ENCODE peak calls at places on chromosomes 5 and 9, in five cellular contexts. V is SK-N-MC, B is H1, X is breast epithelium, M is transverse colon. W is an unnamed sample.

GRCh38 chr9:2628926-2629325 is 7.3 kb downstream of the VLDLR start:
- DNase-seq in V (no peak), B (no peak), X (no peak), M (no peak), W (no peak)

GRCh38 chr5:52051759-52052158 is 668.5 kb downstream of the ISL1 start:
- DNase-seq in V (no peak), B (no peak), X (no peak), M (no peak), W (no peak)

GRCh38 chr5:174816858-174817257 is 92.5 kb downstream of the MSX2 start:
- DNase-seq in V (no peak), B (no peak), X (no peak), M (no peak), W (no peak)

GRCh38 chr5:10229306-10230048 is 20.2 kb downstream of the ATPSCKMT start:
- DNase-seq in V (no peak), B (no peak), X (no peak), M (no peak), W (no peak)

GRCh38 chr9:22244141-22245011 is 202.2 kb upstream of the DMRTA1 start:
- DNase-seq in V (peak; percentile 48), B (no peak), X (no peak), M (peak; percentile 37), W (peak; percentile 39)

GRCh38 chr5:32225445-32225844 is 51.3 kb upstream of the GOLPH3 start:
- DNase-seq in V (no peak), B (no peak), X (no peak), M (no peak), W (no peak)

GRCh38 chr9:94879230-94879629 is 152.7 kb downstream of the AOPEP start:
- DNase-seq in V (no peak), B (no peak), X (no peak), M (no peak), W (no peak)

GRCh38 chr9:128503870-128504269 is 649 bp upstream of the GLE1 start:
- DNase-seq in V (no peak), B (no peak), X (no peak), M (peak; percentile 32), W (peak; percentile 15)

GRCh38 chr9:98256632-98257218 is 1.3 kb upstream of the TBC1D2 start:
- DNase-seq in V (no peak), B (no peak), X (no peak), M (no peak), W (no peak)

GRCh38 chr9:112531666-112532282 is 45.1 kb downstream of the KIAA1958 start:
- DNase-seq in V (no peak), B (no peak), X (no peak), M (no peak), W (no peak)

GRCh38 chr9:121121582-121122087 is 46.9 kb downstream of the CNTRL start:
- DNase-seq in V (peak; percentile 89), B (peak; percentile 91), X (peak; percentile 97), M (peak; percentile 97), W (peak; percentile 100)

GRCh38 chr5:177456591-177456964 is 10.0 kb downstream of the PRR7 start:
- DNase-seq in V (no peak), B (no peak), X (no peak), M (no peak), W (no peak)

GRCh38 chr5:177454397-177455035 is 7.9 kb downstream of the PRR7 start:
- DNase-seq in V (no peak), B (peak; percentile 98), X (peak; percentile 92), M (peak; percentile 96), W (peak; percentile 90)

GRCh38 chr5:177455036-177455660 is 8.5 kb downstream of the PRR7 start:
- DNase-seq in V (no peak), B (peak; percentile 98), X (no peak), M (peak; percentile 93), W (peak; percentile 83)

GRCh38 chr5:177457239-177458121 is 10.9 kb downstream of the PRR7 start:
- DNase-seq in V (peak; percentile 48), B (peak; percentile 90), X (no peak), M (peak; percentile 76), W (peak; percentile 91)

DNA sequence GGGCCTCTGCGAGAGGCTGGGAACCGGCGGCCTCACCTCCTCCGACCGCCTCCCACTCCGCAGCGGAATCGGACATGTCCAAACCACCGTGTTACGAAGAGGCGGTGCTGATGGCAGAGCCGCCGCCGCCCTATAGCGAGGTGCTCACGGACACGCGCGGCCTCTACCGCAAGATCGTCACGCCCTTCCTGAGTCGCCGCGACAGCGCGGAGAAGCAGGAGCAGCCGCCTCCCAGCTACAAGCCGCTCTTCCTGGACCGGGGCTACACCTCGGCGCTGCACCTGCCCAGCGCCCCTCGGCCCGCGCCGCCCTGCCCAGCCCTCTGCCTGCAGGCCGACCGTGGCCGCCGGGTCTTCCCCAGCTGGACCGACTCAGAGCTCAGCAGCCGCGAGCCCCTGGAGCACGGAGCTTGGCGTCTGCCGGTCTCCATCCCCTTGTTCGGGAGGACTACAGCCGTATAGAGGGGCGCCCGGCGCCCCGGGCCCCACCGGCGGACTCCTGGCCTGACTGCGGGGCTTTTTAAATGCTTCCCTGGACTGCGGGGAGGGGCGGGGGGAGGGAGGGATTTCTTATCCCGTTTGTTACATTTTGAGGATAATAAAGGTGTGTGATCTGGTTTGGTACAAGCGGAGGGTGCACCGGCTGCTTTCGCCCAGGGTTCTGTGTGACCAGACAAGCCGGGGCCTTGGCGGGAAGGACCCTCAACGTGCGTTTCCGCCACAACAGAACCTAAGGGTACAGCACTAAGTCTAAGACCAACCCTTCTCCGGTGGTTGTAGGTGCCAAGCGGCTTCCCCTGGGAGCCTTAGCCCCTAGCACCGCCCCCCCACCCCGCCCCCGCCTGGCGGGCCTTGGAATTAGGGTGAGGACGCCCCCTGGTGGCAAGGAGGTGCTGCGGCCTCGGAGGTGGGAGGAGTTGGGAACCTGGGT is 9.3 kb downstream of the PRR7 start:
- DNase-seq in V (peak; percentile 71), B (peak; percentile 96), X (peak; percentile 95), M (peak; percentile 97), W (peak; percentile 94)
- TF ChIP-seq POLR2AphosphoS5 in V (peak; percentile 64), B (peak; percentile 81), X (peak; percentile 49), M (peak; percentile 12), W (peak; percentile 16)

GRCh38 chr5:55592388-55593114 is 57.8 kb upstream of the PLPP1 start:
- DNase-seq in V (no peak), B (no peak), X (no peak), M (no peak), W (no peak)

GRCh38 chr5:55593115-55593472 is 58.3 kb upstream of the PLPP1 start:
- DNase-seq in V (no peak), B (no peak), X (no peak), M (no peak), W (no peak)

GRCh38 chr5:55594636-55595035 is 59.9 kb upstream of the PLPP1 start:
- DNase-seq in V (no peak), B (no peak), X (no peak), M (no peak), W (no peak)

GRCh38 chr5:55597014-55597981 is 62.5 kb upstream of the PLPP1 start:
- DNase-seq in V (no peak), B (peak; percentile 37), X (no peak), M (no peak), W (peak; percentile 30)

GRCh38 chr5:55591671-55592070 is 56.9 kb upstream of the PLPP1 start:
- DNase-seq in V (no peak), B (peak; percentile 44), X (no peak), M (no peak), W (no peak)
- H3K27ac ChIP-seq in V (no peak overlapping the region), B (no peak overlapping the region), X (no peak overlapping the region), M (no peak overlapping the region), W (peak overlapping the region; percentile 74)

GRCh38 chr9:89171693-89172092 is 6.9 kb downstream of the SHC3 start:
- DNase-seq in V (no peak), B (no peak), X (no peak), M (no peak), W (no peak)
- TF ChIP-seq POLR2AphosphoS5 in V (no peak), B (no peak), X (no peak), M (no peak), W (no peak)

DNA sequence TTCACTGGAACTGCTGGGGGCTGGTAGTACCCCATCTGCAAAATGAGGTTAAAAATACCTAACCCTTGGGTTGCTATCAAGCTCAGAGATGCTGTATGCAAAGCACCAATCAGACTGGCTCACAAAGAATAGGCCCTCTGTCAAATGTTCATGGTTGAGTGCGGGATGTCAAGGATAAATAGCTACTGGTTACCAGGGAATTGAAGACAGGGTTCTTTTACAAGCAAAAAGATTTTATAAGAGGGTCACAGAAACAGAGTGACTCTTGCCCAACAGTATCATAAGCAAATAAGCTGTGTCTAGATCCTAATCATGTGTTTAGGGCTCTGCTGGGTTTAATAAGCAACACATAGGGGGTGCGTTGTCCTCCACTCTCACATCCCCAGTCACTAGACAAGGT is 11.9 kb downstream of the SYK start:
- DNase-seq in V (no peak), B (no peak), X (no peak), M (no peak), W (no peak)
- H3K27ac ChIP-seq in V (no peak overlapping the region), B (no peak overlapping the region), X (no peak overlapping the region), M (no peak overlapping the region), W (no peak overlapping the region)

GRCh38 chr9:21031091-21031817 is at the start of gene HACD4:
- DNase-seq in V (no peak), B (peak; percentile 78), X (no peak), M (peak; percentile 59), W (no peak)
- TF ChIP-seq POLR2AphosphoS5 in V (no peak), B (no peak), X (no peak), M (no peak), W (no peak)

GRCh38 chr9:110180713-110181434 is 27.1 kb downstream of the C9orf152 start:
- DNase-seq in V (no peak), B (no peak), X (no peak), M (no peak), W (no peak)
- H3K27ac ChIP-seq in V (no peak overlapping the region), B (no peak overlapping the region), X (peak overlapping the region; percentile 22), M (peak overlapping the region; percentile 25), W (peak overlapping the region; percentile 26)